ENCODE peak calls at places on chromosomes 13 and 19, in four cellular contexts. M, S, W and G are unnamed samples.

GRCh38 chr19:28631931-28632330 is 581.0 kb downstream of the UQCRFS1 start:
- DNase-seq in W (no peak), M (no peak), S (no peak), G (no peak)

GRCh38 chr13:109782823-109783411 is 3.5 kb downstream of the IRS2 start:
- DNase-seq in W (no peak), M (no peak), S (no peak), G (no peak)

GRCh38 chr19:32191921-32192320 is 153.5 kb upstream of the ZNF507 start:
- DNase-seq in M (no peak), S (no peak), W (no peak), G (no peak)

GRCh38 chr19:29956855-29957254 is 14.8 kb downstream of the URI1 start:
- DNase-seq in M (no peak), W (no peak), S (no peak), G (no peak)

GRCh38 chr13:101019126-101019525 is 344.5 kb upstream of the TMTC4 start:
- DNase-seq in S (no peak), W (no peak), M (no peak), G (no peak)

GRCh38 chr19:3373971-3374368 is 7.6 kb downstream of the NFIC start:
- DNase-seq in W (no peak), S (no peak), M (no peak), G (no peak)

GRCh38 chr19:32743021-32743420 is 23.5 kb downstream of the TDRD12 start:
- DNase-seq in W (no peak), S (no peak), M (no peak), G (no peak)

GRCh38 chr13:101455863-101456262 is 3.4 kb downstream of the ITGBL1 start:
- DNase-seq in W (no peak), S (no peak), M (no peak), G (no peak)

GRCh38 chr19:51123381-51124186 is 1.1 kb upstream of the SIGLEC9 start:
- DNase-seq in M (no peak), S (no peak), W (no peak), G (no peak)